ENCODE peak calls at places on chromosome X, in five cellular contexts. One of them, this sample, is unnamed.

GRCh38 chrX:11190745-11191510 is 79.8 kb downstream of the HCCS start:
- DNase-seq in WERI-Rb-1: no peak
- DNase-seq in psoas muscle: no peak
- DNase-seq in tibial artery: no peak
- DNase-seq in heart right ventricle: no peak
- DNase-seq in this sample: no peak

GRCh38 chrX:64642482-64642881 is 247.2 kb upstream of the MTMR8 start:
- DNase-seq in WERI-Rb-1: peak; percentile 24
- DNase-seq in psoas muscle: no peak
- DNase-seq in tibial artery: no peak
- DNase-seq in heart right ventricle: no peak
- DNase-seq in this sample: no peak

GRCh38 chrX:38038501-38038900 is 32.1 kb downstream of the SYTL5 start:
- DNase-seq in WERI-Rb-1: no peak
- DNase-seq in psoas muscle: no peak
- DNase-seq in tibial artery: no peak
- DNase-seq in heart right ventricle: no peak
- DNase-seq in this sample: no peak

GRCh38 chrX:129717902-129718301 is 20.9 kb upstream of the XPNPEP2 start:
- DNase-seq in WERI-Rb-1: no peak
- DNase-seq in psoas muscle: no peak
- DNase-seq in tibial artery: peak; percentile 57
- DNase-seq in heart right ventricle: no peak
- DNase-seq in this sample: no peak

GRCh38 chrX:49915352-49916222 is 6.8 kb upstream of the CLCN5 start:
- DNase-seq in WERI-Rb-1: peak; percentile 47
- DNase-seq in psoas muscle: no peak
- DNase-seq in tibial artery: peak; percentile 41
- DNase-seq in heart right ventricle: no peak
- DNase-seq in this sample: no peak

GRCh38 chrX:106932960-106933537 is 12.8 kb downstream of the CLDN2 start:
- DNase-seq in WERI-Rb-1: no peak
- DNase-seq in psoas muscle: no peak
- DNase-seq in tibial artery: peak; percentile 20
- DNase-seq in heart right ventricle: no peak
- DNase-seq in this sample: no peak

GRCh38 chrX:108268434-108269080 is 169.7 kb downstream of the COL4A6 start:
- DNase-seq in WERI-Rb-1: no peak
- DNase-seq in psoas muscle: no peak
- DNase-seq in tibial artery: no peak
- DNase-seq in heart right ventricle: no peak
- DNase-seq in this sample: no peak

GRCh38 chrX:43968347-43968746 is 4.8 kb downstream of the NDP start:
- DNase-seq in WERI-Rb-1: no peak
- DNase-seq in psoas muscle: no peak
- DNase-seq in tibial artery: no peak
- DNase-seq in heart right ventricle: no peak
- DNase-seq in this sample: no peak

GRCh38 chrX:9878141-9878875 is 88.8 kb upstream of the CLDN34 start:
- DNase-seq in WERI-Rb-1: peak; percentile 66
- DNase-seq in psoas muscle: no peak
- DNase-seq in tibial artery: no peak
- DNase-seq in heart right ventricle: no peak
- DNase-seq in this sample: no peak

GRCh38 chrX:10111364-10112148 is 45.2 kb upstream of the CLCN4 start:
- DNase-seq in WERI-Rb-1: no peak
- DNase-seq in psoas muscle: no peak
- DNase-seq in tibial artery: peak; percentile 37
- DNase-seq in heart right ventricle: no peak
- DNase-seq in this sample: no peak

GRCh38 chrX:18895157-18895952 is 88.6 kb downstream of the PHKA2 start:
- DNase-seq in WERI-Rb-1: peak; percentile 79
- DNase-seq in psoas muscle: peak; percentile 87
- DNase-seq in tibial artery: peak; percentile 66
- DNase-seq in heart right ventricle: peak; percentile 47
- DNase-seq in this sample: peak; percentile 68

GRCh38 chrX:42519666-42520231 is 258.2 kb downstream of the PPP1R2C start:
- DNase-seq in WERI-Rb-1: no peak
- DNase-seq in psoas muscle: no peak
- DNase-seq in tibial artery: no peak
- DNase-seq in heart right ventricle: no peak
- DNase-seq in this sample: no peak

GRCh38 chrX:389021-389441 is 2.3 kb upstream of the PPP2R3B start:
- DNase-seq in WERI-Rb-1: no peak
- DNase-seq in psoas muscle: no peak
- DNase-seq in tibial artery: no peak
- DNase-seq in heart right ventricle: no peak
- DNase-seq in this sample: no peak

GRCh38 chrX:27953161-27953560 is 28.1 kb downstream of the DCAF8L1 start:
- DNase-seq in WERI-Rb-1: no peak
- DNase-seq in psoas muscle: no peak
- DNase-seq in tibial artery: no peak
- DNase-seq in heart right ventricle: no peak
- DNase-seq in this sample: no peak

GRCh38 chrX:82163701-82164100 is 961.8 kb downstream of the SH3BGRL start:
- DNase-seq in WERI-Rb-1: no peak
- DNase-seq in psoas muscle: no peak
- DNase-seq in tibial artery: no peak
- DNase-seq in heart right ventricle: no peak
- DNase-seq in this sample: no peak

GRCh38 chrX:13489451-13489850 is 80.0 kb upstream of the EGFL6 start:
- DNase-seq in WERI-Rb-1: no peak
- DNase-seq in psoas muscle: peak; percentile 65
- DNase-seq in tibial artery: peak; percentile 83
- DNase-seq in heart right ventricle: peak; percentile 30
- DNase-seq in this sample: no peak

GRCh38 chrX:17803449-17803848 is 57.6 kb downstream of the RAI2 start:
- DNase-seq in WERI-Rb-1: no peak
- DNase-seq in psoas muscle: no peak
- DNase-seq in tibial artery: no peak
- DNase-seq in heart right ventricle: no peak
- DNase-seq in this sample: no peak

GRCh38 chrX:41302293-41302868 is 31.6 kb upstream of the DDX3X start:
- DNase-seq in WERI-Rb-1: no peak
- DNase-seq in psoas muscle: no peak
- DNase-seq in tibial artery: no peak
- DNase-seq in heart right ventricle: no peak
- DNase-seq in this sample: no peak

GRCh38 chrX:154748712-154749339 is 2.1 kb downstream of the GAB3 start:
- DNase-seq in WERI-Rb-1: peak; percentile 49
- DNase-seq in psoas muscle: no peak
- DNase-seq in tibial artery: no peak
- DNase-seq in heart right ventricle: no peak
- DNase-seq in this sample: no peak

GRCh38 chrX:154548028-154548316 is 552 bp downstream of the IKBKG start:
- DNase-seq in WERI-Rb-1: no peak
- DNase-seq in psoas muscle: no peak
- DNase-seq in tibial artery: no peak
- DNase-seq in heart right ventricle: no peak
- DNase-seq in this sample: no peak

GRCh38 chrX:48936429-48937064 is 17.7 kb upstream of the PIM2 start:
- DNase-seq in WERI-Rb-1: no peak
- DNase-seq in psoas muscle: no peak
- DNase-seq in tibial artery: no peak
- DNase-seq in heart right ventricle: no peak
- DNase-seq in this sample: no peak

GRCh38 chrX:45385767-45386166 is 185.1 kb upstream of the DIPK2B start:
- DNase-seq in WERI-Rb-1: no peak
- DNase-seq in psoas muscle: no peak
- DNase-seq in tibial artery: no peak
- DNase-seq in heart right ventricle: no peak
- DNase-seq in this sample: no peak

GRCh38 chrX:125003746-125004446 is 315.8 kb upstream of the TEX13C start:
- DNase-seq in WERI-Rb-1: no peak
- DNase-seq in psoas muscle: no peak
- DNase-seq in tibial artery: no peak
- DNase-seq in heart right ventricle: no peak
- DNase-seq in this sample: no peak

GRCh38 chrX:103431316-103431715 is 55.0 kb downstream of the BEX3 start:
- DNase-seq in WERI-Rb-1: no peak
- DNase-seq in psoas muscle: no peak
- DNase-seq in tibial artery: no peak
- DNase-seq in heart right ventricle: no peak
- DNase-seq in this sample: no peak

GRCh38 chrX:123184199-123184857 is at the start of gene GRIA3:
- DNase-seq in WERI-Rb-1: peak; percentile 7
- DNase-seq in psoas muscle: no peak
- DNase-seq in tibial artery: peak; percentile 19
- DNase-seq in heart right ventricle: no peak
- DNase-seq in this sample: no peak

DNA sequence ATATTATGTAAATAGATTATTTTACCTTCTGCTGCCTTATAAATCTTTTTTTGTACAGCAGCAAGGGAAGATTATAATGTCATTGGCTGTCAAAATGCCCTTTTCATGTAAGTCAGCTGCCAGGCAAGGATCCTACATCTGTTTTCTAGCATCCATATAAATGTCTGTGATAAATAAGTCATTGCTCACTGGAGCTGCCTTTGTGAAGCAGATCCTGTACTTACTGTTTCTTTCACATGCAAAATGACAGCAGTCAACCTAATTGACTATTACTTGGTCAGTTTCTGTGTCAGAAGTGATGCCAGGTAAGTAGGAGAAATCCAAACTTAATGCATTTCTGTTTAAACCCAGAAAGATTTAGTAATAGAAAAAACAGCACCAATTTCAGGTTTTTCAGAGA is 620.7 kb downstream of the RPA4 start:
- DNase-seq in WERI-Rb-1: no peak
- DNase-seq in psoas muscle: no peak
- DNase-seq in tibial artery: no peak
- DNase-seq in heart right ventricle: no peak
- DNase-seq in this sample: no peak
- H3K27ac ChIP-seq in WERI-Rb-1: no peak overlapping the region
- H3K27ac ChIP-seq in psoas muscle: no peak overlapping the region
- H3K27ac ChIP-seq in tibial artery: no peak overlapping the region
- H3K27ac ChIP-seq in heart right ventricle: no peak overlapping the region
- H3K27ac ChIP-seq in this sample: no peak overlapping the region

GRCh38 chrX:140822184-140822583 is 112.6 kb downstream of the LINC00632 start:
- DNase-seq in WERI-Rb-1: no peak
- DNase-seq in psoas muscle: no peak
- DNase-seq in tibial artery: no peak
- DNase-seq in heart right ventricle: no peak
- DNase-seq in this sample: no peak

GRCh38 chrX:140815868-140816267 is 106.3 kb downstream of the LINC00632 start:
- DNase-seq in WERI-Rb-1: no peak
- DNase-seq in psoas muscle: no peak
- DNase-seq in tibial artery: no peak
- DNase-seq in heart right ventricle: no peak
- DNase-seq in this sample: no peak

GRCh38 chrX:140821280-140821679 is 111.7 kb downstream of the LINC00632 start:
- DNase-seq in WERI-Rb-1: no peak
- DNase-seq in psoas muscle: no peak
- DNase-seq in tibial artery: no peak
- DNase-seq in heart right ventricle: no peak
- DNase-seq in this sample: no peak

GRCh38 chrX:140822861-140823260 is 113.3 kb downstream of the LINC00632 start:
- DNase-seq in WERI-Rb-1: no peak
- DNase-seq in psoas muscle: no peak
- DNase-seq in tibial artery: no peak
- DNase-seq in heart right ventricle: no peak
- DNase-seq in this sample: no peak

DNA sequence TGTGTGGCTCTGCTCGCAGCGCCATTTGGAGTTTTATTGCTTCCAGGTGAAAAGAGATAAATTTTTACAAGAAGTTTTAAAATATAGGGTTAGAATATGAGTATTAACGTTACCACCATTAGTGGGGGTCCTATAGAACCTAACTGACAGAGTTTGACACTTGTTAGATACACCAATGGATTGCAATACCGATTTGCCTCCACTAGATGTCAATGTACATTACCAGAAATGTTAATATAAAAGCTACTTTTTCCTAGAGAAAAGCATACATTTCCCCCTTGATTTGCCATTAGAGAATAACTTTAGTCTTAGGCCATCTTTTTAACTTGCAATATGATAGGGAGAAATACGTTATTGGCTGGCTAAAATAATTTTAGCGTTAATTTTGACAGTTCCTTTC is 108.4 kb downstream of the LINC00632 start:
- DNase-seq in WERI-Rb-1: no peak
- DNase-seq in psoas muscle: no peak
- DNase-seq in tibial artery: no peak
- DNase-seq in heart right ventricle: no peak
- DNase-seq in this sample: no peak
- TF ChIP-seq CTCF in WERI-Rb-1: peak; percentile 21
- TF ChIP-seq CTCF in psoas muscle: peak; percentile 37
- TF ChIP-seq CTCF in tibial artery: peak; percentile 50
- TF ChIP-seq CTCF in heart right ventricle: peak; percentile 28
- TF ChIP-seq CTCF in this sample: peak; percentile 61

DNA sequence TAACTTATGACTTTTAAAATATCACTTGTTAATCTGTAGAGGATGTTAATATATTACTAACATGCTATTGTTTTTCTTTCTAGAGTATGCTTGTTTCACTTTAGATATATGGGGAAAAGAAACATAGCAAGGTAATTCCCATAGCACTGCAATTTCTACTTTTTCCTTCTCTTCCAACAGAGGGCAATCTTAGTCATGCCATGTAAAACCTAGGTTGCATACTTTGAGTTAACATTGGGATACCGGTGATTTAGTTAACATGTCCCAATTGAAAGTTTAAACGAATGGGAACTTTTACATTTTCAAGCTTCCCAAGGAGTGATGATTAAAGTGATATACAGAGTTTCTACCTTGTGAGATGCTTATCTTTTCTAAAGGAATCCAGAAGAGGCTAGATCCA is 89.4 kb upstream of the IL13RA1 start:
- DNase-seq in WERI-Rb-1: no peak
- DNase-seq in psoas muscle: no peak
- DNase-seq in tibial artery: no peak
- DNase-seq in heart right ventricle: no peak
- DNase-seq in this sample: no peak
- H3K36me3 ChIP-seq in WERI-Rb-1: no peaks in the 10 kb centered on the region
- H3K36me3 ChIP-seq in psoas muscle: peaks cover 3% of the 10 kb centered on the region
- H3K36me3 ChIP-seq in tibial artery: peaks cover 10% of the 10 kb centered on the region
- H3K36me3 ChIP-seq in heart right ventricle: no peaks in the 10 kb centered on the region
- H3K36me3 ChIP-seq in this sample: no peaks in the 10 kb centered on the region

DNA sequence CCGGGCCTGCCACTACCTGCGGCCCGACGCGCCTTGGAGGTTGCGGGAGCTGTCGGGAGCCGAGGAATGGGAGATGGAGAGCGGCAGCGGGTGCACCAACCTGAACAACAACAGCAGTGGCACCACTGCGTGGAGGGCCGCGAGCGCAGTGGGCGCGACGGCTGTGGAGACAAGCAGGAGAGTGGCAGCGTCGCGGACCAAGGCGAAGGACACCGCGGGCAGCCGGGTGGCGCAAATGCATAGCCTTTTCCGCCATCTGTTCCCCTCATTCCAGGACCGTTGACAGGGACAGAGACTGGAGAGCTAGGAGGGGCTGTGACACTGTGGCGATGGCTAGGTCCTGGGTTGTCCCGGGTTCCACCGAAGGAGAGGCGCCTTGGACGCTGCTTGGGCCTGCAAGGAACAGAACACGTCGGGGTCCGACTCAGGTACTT is 962 bp downstream of the SOWAHD start:
- DNase-seq in WERI-Rb-1: no peak
- DNase-seq in psoas muscle: no peak
- DNase-seq in tibial artery: no peak
- DNase-seq in heart right ventricle: no peak
- DNase-seq in this sample: no peak
- H3K27ac ChIP-seq in WERI-Rb-1: no peak overlapping the region
- H3K27ac ChIP-seq in psoas muscle: no peak overlapping the region
- H3K27ac ChIP-seq in tibial artery: no peak overlapping the region
- H3K27ac ChIP-seq in heart right ventricle: no peak overlapping the region
- H3K27ac ChIP-seq in this sample: no peak overlapping the region

GRCh38 chrX:149453030-149453429 is 52.1 kb downstream of the IDS start:
- DNase-seq in WERI-Rb-1: no peak
- DNase-seq in psoas muscle: no peak
- DNase-seq in tibial artery: no peak
- DNase-seq in heart right ventricle: no peak
- DNase-seq in this sample: no peak
- TF ChIP-seq CTCF in WERI-Rb-1: no peak
- TF ChIP-seq CTCF in psoas muscle: no peak
- TF ChIP-seq CTCF in tibial artery: no peak
- TF ChIP-seq CTCF in heart right ventricle: no peak
- TF ChIP-seq CTCF in this sample: no peak